ENCODE peak calls at places on chromosomes 2 and 18, in four cellular contexts. One of them, this sample, is unnamed.

GRCh38 chr2:207334631-207335371 is 169.1 kb upstream of the KLF7 start:
- DNase-seq in ovary: peak
- DNase-seq in endodermal cell: peak
- DNase-seq in left ventricle myocardium inferior: peak
- DNase-seq in this sample: peak

GRCh38 chr2:179917272-179917671 is 55.9 kb upstream of the ZNF385B start:
- DNase-seq in ovary: no peak
- DNase-seq in endodermal cell: no peak
- DNase-seq in left ventricle myocardium inferior: no peak
- DNase-seq in this sample: no peak

GRCh38 chr2:160308915-160309314 is 108.8 kb upstream of the ITGB6 start:
- DNase-seq in ovary: no peak
- DNase-seq in endodermal cell: no peak
- DNase-seq in left ventricle myocardium inferior: no peak
- DNase-seq in this sample: no peak

GRCh38 chr2:190653231-190653630 is 4.3 kb downstream of the NAB1 start:
- DNase-seq in ovary: no peak
- DNase-seq in endodermal cell: no peak
- DNase-seq in left ventricle myocardium inferior: no peak
- DNase-seq in this sample: no peak

GRCh38 chr18:67117804-67118203 is 398.7 kb downstream of the DSEL start:
- DNase-seq in ovary: no peak
- DNase-seq in endodermal cell: no peak
- DNase-seq in left ventricle myocardium inferior: no peak
- DNase-seq in this sample: peak

GRCh38 chr2:239187464-239188253 is 213.2 kb downstream of the HDAC4 start:
- DNase-seq in ovary: no peak
- DNase-seq in endodermal cell: peak
- DNase-seq in left ventricle myocardium inferior: peak
- DNase-seq in this sample: no peak

GRCh38 chr2:110741491-110741980 is 9.2 kb downstream of the ACOXL start:
- DNase-seq in ovary: no peak
- DNase-seq in endodermal cell: peak
- DNase-seq in left ventricle myocardium inferior: no peak
- DNase-seq in this sample: no peak

GRCh38 chr2:33135645-33136044 is 188.9 kb downstream of the LTBP1 start:
- DNase-seq in ovary: no peak
- DNase-seq in endodermal cell: no peak
- DNase-seq in left ventricle myocardium inferior: no peak
- DNase-seq in this sample: no peak

GRCh38 chr2:9235388-9236344 is 29.1 kb downstream of the ASAP2 start:
- DNase-seq in ovary: no peak
- DNase-seq in endodermal cell: no peak
- DNase-seq in left ventricle myocardium inferior: no peak
- DNase-seq in this sample: peak

GRCh38 chr18:11970466-11971220 is 10.7 kb upstream of the IMPA2 start:
- DNase-seq in ovary: no peak
- DNase-seq in endodermal cell: no peak
- DNase-seq in left ventricle myocardium inferior: no peak
- DNase-seq in this sample: no peak

GRCh38 chr2:186129767-186130581 is 356.1 kb upstream of the ZC3H15 start:
- DNase-seq in ovary: no peak
- DNase-seq in endodermal cell: no peak
- DNase-seq in left ventricle myocardium inferior: no peak
- DNase-seq in this sample: peak

GRCh38 chr2:174753038-174753633 is 11.1 kb downstream of the CHRNA1 start:
- DNase-seq in ovary: no peak
- DNase-seq in endodermal cell: no peak
- DNase-seq in left ventricle myocardium inferior: no peak
- DNase-seq in this sample: no peak

GRCh38 chr18:80023173-80023572 is 11.1 kb upstream of the RBFA start:
- DNase-seq in ovary: no peak
- DNase-seq in endodermal cell: peak
- DNase-seq in left ventricle myocardium inferior: no peak
- DNase-seq in this sample: peak

GRCh38 chr2:46800218-46800617 is 115.4 kb downstream of the MCFD2 start:
- DNase-seq in ovary: no peak
- DNase-seq in endodermal cell: peak
- DNase-seq in left ventricle myocardium inferior: no peak
- DNase-seq in this sample: no peak

GRCh38 chr2:167509585-167509984 is 621.3 kb downstream of the XIRP2 start:
- DNase-seq in ovary: no peak
- DNase-seq in endodermal cell: peak
- DNase-seq in left ventricle myocardium inferior: no peak
- DNase-seq in this sample: peak

GRCh38 chr2:202632682-202633081 is 2.1 kb upstream of the FAM117B start:
- DNase-seq in ovary: peak
- DNase-seq in endodermal cell: no peak
- DNase-seq in left ventricle myocardium inferior: peak
- DNase-seq in this sample: no peak

GRCh38 chr2:70626254-70626990 is 72.8 kb upstream of the TGFA start:
- DNase-seq in ovary: peak
- DNase-seq in endodermal cell: peak
- DNase-seq in left ventricle myocardium inferior: no peak
- DNase-seq in this sample: no peak

GRCh38 chr18:55302337-55302833 is 285.6 kb downstream of the TCF4 start:
- DNase-seq in ovary: no peak
- DNase-seq in endodermal cell: peak
- DNase-seq in left ventricle myocardium inferior: no peak
- DNase-seq in this sample: no peak

GRCh38 chr18:54251606-54252400 is 17.5 kb upstream of the POLI start:
- DNase-seq in ovary: no peak
- DNase-seq in endodermal cell: no peak
- DNase-seq in left ventricle myocardium inferior: no peak
- DNase-seq in this sample: no peak

GRCh38 chr2:128425216-128425615 is 106.5 kb upstream of the HS6ST1 start:
- DNase-seq in ovary: peak
- DNase-seq in endodermal cell: peak
- DNase-seq in left ventricle myocardium inferior: no peak
- DNase-seq in this sample: no peak

GRCh38 chr2:68230246-68231060 is 21.9 kb downstream of the PPP3R1 start:
- DNase-seq in ovary: no peak
- DNase-seq in endodermal cell: no peak
- DNase-seq in left ventricle myocardium inferior: no peak
- DNase-seq in this sample: no peak
- H3K27ac ChIP-seq in ovary: no peak
- H3K27ac ChIP-seq in endodermal cell: peak
- H3K27ac ChIP-seq in left ventricle myocardium inferior: peak
- H3K27ac ChIP-seq in this sample: no peak

DNA sequence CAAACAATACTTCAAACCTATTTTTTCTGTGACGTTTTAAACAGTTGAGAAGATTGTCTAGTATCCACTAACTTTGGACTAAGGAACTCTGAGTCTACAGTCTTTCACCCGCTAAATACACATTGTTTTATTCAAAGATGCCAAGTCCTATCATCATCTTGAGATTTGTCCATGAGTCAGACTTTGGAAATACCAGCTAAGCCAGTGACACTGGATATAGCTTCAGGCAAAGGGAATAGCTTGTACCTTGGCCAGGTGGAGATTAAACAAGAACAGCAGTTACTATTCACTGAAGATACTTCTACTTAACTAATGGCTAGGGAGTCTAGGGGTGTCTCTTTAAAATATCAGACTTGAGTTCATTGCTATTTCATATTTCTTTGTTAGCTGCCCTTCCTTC is 137.5 kb downstream of the COMMD1 start:
- DNase-seq in ovary: no peak
- DNase-seq in endodermal cell: no peak
- DNase-seq in left ventricle myocardium inferior: no peak
- DNase-seq in this sample: no peak
- H3K27ac ChIP-seq in ovary: no peak
- H3K27ac ChIP-seq in endodermal cell: no peak
- H3K27ac ChIP-seq in left ventricle myocardium inferior: no peak
- H3K27ac ChIP-seq in this sample: no peak

DNA sequence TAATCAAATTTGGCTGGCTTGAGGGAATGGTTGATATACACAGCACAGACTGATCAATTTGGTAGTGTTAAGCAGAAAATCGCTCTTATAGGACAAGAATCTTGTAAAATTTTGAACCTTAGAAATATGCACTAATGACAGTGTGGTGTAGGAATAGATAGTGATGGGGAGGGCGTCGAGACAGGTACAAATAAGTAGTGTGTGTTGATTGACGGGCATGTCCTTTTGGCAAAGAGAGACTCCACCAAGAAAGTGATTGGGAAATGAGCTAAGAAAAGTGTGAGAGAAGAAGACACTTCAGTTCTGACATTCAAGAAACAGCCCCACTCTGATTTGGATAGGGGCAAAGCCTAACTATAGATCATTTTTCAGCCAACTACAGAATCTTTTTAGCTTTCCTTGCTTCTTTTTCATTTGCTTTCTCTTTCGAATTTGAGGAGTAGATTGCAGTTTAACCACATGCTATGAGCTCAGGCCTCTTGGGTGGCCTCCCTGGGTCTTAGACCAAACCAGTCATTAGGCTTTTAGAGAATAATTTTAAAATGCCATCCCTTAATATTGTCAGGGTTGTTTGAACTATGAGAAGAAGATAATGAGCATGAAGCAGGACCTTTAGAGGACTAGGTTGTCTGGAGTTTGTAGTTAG is 127.1 kb downstream of the CERS6 start:
- DNase-seq in ovary: no peak
- DNase-seq in endodermal cell: no peak
- DNase-seq in left ventricle myocardium inferior: no peak
- DNase-seq in this sample: peak
- H3K27ac ChIP-seq in ovary: peak
- H3K27ac ChIP-seq in endodermal cell: no peak
- H3K27ac ChIP-seq in left ventricle myocardium inferior: peak
- H3K27ac ChIP-seq in this sample: peak

DNA sequence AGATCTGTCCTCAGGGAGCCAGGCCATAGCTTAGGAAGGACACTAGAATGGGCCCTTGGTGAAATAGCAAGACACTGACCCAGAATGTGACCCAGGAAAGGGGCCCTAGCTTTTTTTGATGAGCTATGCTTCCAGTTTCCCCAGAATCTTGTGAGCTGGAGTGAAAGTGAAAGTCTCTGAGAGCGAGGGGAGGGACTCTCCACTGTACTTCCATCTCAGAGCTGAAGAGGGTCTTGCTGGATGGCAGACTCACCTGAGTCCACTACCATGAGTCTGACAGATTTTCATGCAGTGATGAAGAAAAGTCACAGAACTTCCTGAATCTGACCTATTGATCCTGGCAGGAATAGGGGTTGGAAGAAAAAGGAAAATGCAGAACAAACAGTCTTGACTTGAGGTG is 3.1 kb downstream of the ARHGAP25 start:
- DNase-seq in ovary: no peak
- DNase-seq in endodermal cell: no peak
- DNase-seq in left ventricle myocardium inferior: no peak
- DNase-seq in this sample: no peak
- H3K27ac ChIP-seq in ovary: no peak
- H3K27ac ChIP-seq in endodermal cell: no peak
- H3K27ac ChIP-seq in left ventricle myocardium inferior: no peak
- H3K27ac ChIP-seq in this sample: no peak

GRCh38 chr18:23114171-23114881 is 21.0 kb upstream of the CABLES1 start:
- DNase-seq in ovary: no peak
- DNase-seq in endodermal cell: no peak
- DNase-seq in left ventricle myocardium inferior: no peak
- DNase-seq in this sample: peak
- H3K27ac ChIP-seq in ovary: no peak
- H3K27ac ChIP-seq in endodermal cell: peak
- H3K27ac ChIP-seq in left ventricle myocardium inferior: no peak
- H3K27ac ChIP-seq in this sample: peak

GRCh38 chr2:62663920-62664319 is 41.6 kb upstream of the EHBP1 start:
- DNase-seq in ovary: no peak
- DNase-seq in endodermal cell: no peak
- DNase-seq in left ventricle myocardium inferior: no peak
- DNase-seq in this sample: no peak
- H3K27ac ChIP-seq in ovary: peak
- H3K27ac ChIP-seq in endodermal cell: no peak
- H3K27ac ChIP-seq in left ventricle myocardium inferior: peak
- H3K27ac ChIP-seq in this sample: no peak

GRCh38 chr2:42800981-42801380 is 8.6 kb upstream of the HAAO start:
- DNase-seq in ovary: no peak
- DNase-seq in endodermal cell: no peak
- DNase-seq in left ventricle myocardium inferior: no peak
- DNase-seq in this sample: no peak
- H3K27ac ChIP-seq in ovary: no peak
- H3K27ac ChIP-seq in endodermal cell: no peak
- H3K27ac ChIP-seq in left ventricle myocardium inferior: peak
- H3K27ac ChIP-seq in this sample: no peak

GRCh38 chr18:59929621-59930295 is 30.0 kb downstream of the PMAIP1 start:
- DNase-seq in ovary: no peak
- DNase-seq in endodermal cell: no peak
- DNase-seq in left ventricle myocardium inferior: no peak
- DNase-seq in this sample: no peak

GRCh38 chr18:59928201-59928600 is 28.4 kb downstream of the PMAIP1 start:
- DNase-seq in ovary: no peak
- DNase-seq in endodermal cell: no peak
- DNase-seq in left ventricle myocardium inferior: no peak
- DNase-seq in this sample: no peak

GRCh38 chr18:59926131-59926530 is 26.3 kb downstream of the PMAIP1 start:
- DNase-seq in ovary: no peak
- DNase-seq in endodermal cell: no peak
- DNase-seq in left ventricle myocardium inferior: no peak
- DNase-seq in this sample: no peak

GRCh38 chr18:59923539-59924196 is 23.9 kb downstream of the PMAIP1 start:
- DNase-seq in ovary: no peak
- DNase-seq in endodermal cell: no peak
- DNase-seq in left ventricle myocardium inferior: no peak
- DNase-seq in this sample: no peak

GRCh38 chr18:59927246-59927825 is 27.5 kb downstream of the PMAIP1 start:
- DNase-seq in ovary: no peak
- DNase-seq in endodermal cell: no peak
- DNase-seq in left ventricle myocardium inferior: no peak
- DNase-seq in this sample: no peak
- H3K27ac ChIP-seq in ovary: no peak
- H3K27ac ChIP-seq in endodermal cell: no peak
- H3K27ac ChIP-seq in left ventricle myocardium inferior: no peak
- H3K27ac ChIP-seq in this sample: no peak

This sample was measured in SJCRH30.